ENCODE peak calls at places on chromosomes 16 and 17, in six cellular contexts. M, A, N, O, K and R are unnamed samples.

GRCh38 chr16:1074379-1074649 is 1.8 kb downstream of the SSTR5 start:
- DNase-seq in N (no peak), A (no peak), K (no peak), O (no peak), M (no peak), R (no peak)

GRCh38 chr17:29393451-29393850 is 3.3 kb downstream of the TAOK1 start:
- DNase-seq in A (peak), M (no peak), O (peak), K (no peak), N (no peak), R (no peak)

GRCh38 chr17:79617304-79617703 is 6.5 kb upstream of the RBFOX3 start:
- DNase-seq in N (no peak), O (no peak), K (no peak), A (no peak), M (no peak), R (no peak)

GRCh38 chr16:5615868-5616642 is 518.5 kb upstream of the EEF2KMT start:
- DNase-seq in O (no peak), M (peak), K (peak), A (no peak), N (peak), R (no peak)

GRCh38 chr17:339193-340061 is 13.2 kb downstream of the RPH3AL start:
- DNase-seq in K (no peak), M (no peak), O (no peak), A (no peak), N (no peak), R (no peak)

GRCh38 chr16:28925386-28926228 is 569 bp upstream of the RABEP2 start:
- DNase-seq in K (no peak), O (peak), N (no peak), M (no peak), A (peak), R (no peak)

GRCh38 chr17:67891481-67892119 is 66.3 kb downstream of the BPTF start:
- DNase-seq in K (no peak), N (peak), O (peak), A (peak), M (no peak), R (peak)

GRCh38 chr16:85412911-85413520 is 200.1 kb upstream of the GSE1 start:
- DNase-seq in N (no peak), M (no peak), O (no peak), A (no peak), K (peak), R (no peak)

GRCh38 chr17:20063665-20064648 is 54.8 kb downstream of the SPECC1 start:
- DNase-seq in K (no peak), A (peak), O (peak), N (no peak), M (no peak), R (peak)

GRCh38 chr17:13843862-13844640 is 225.3 kb upstream of the COX10 start:
- DNase-seq in A (no peak), N (no peak), K (no peak), O (no peak), M (no peak), R (no peak)

GRCh38 chr16:56792960-56793359 is 63.0 kb downstream of the NUP93 start:
- DNase-seq in O (no peak), N (no peak), A (no peak), K (no peak), M (no peak), R (no peak)

GRCh38 chr16:75064403-75065148 is 52.0 kb downstream of the LDHD start:
- DNase-seq in N (no peak), K (no peak), M (no peak), O (peak), A (no peak), R (no peak)

GRCh38 chr17:82767041-82767754 is 15.3 kb downstream of the TBCD start:
- DNase-seq in A (peak), M (no peak), O (peak), N (peak), K (peak), R (peak)

GRCh38 chr17:51709867-51710266 is 448.6 kb downstream of the CA10 start:
- DNase-seq in N (no peak), M (no peak), A (no peak), K (no peak), O (no peak), R (no peak)

GRCh38 chr16:85646976-85647375 is 33.9 kb downstream of the GSE1 start:
- DNase-seq in N (no peak), O (no peak), A (no peak), K (no peak), M (no peak), R (no peak)

GRCh38 chr17:44556114-44556853 is 1.0 kb upstream of the FZD2 start:
- DNase-seq in O (peak), M (peak), K (peak), N (peak), A (peak), R (peak)

GRCh38 chr16:48128769-48129168 is 27.0 kb downstream of the ABCC12 start:
- DNase-seq in A (no peak), N (no peak), M (no peak), K (no peak), O (no peak), R (no peak)

GRCh38 chr16:50684823-50685455 is 3.8 kb upstream of the SNX20 start:
- DNase-seq in K (no peak), N (no peak), A (no peak), O (no peak), M (no peak), R (peak)

GRCh38 chr17:62955841-62956352 is 10.1 kb upstream of the TANC2 start:
- DNase-seq in O (no peak), A (no peak), N (no peak), K (no peak), M (no peak), R (no peak)

GRCh38 chr17:37848690-37849616 is 75.3 kb upstream of the TBC1D3K start:
- DNase-seq in K (no peak), M (no peak), N (peak), O (peak), A (peak), R (peak)

GRCh38 chr17:49764559-49765180 is 739 bp upstream of the FAM117A start:
- DNase-seq in A (peak), N (no peak), K (no peak), M (no peak), O (no peak), R (peak)

GRCh38 chr17:49760909-49761558 is 2.9 kb downstream of the FAM117A start:
- DNase-seq in O (no peak), K (no peak), A (no peak), N (no peak), M (no peak), R (no peak)

GRCh38 chr17:49766918-49767530 is 3.1 kb upstream of the FAM117A start:
- DNase-seq in A (no peak), K (no peak), M (no peak), O (no peak), N (no peak), R (no peak)

GRCh38 chr17:49762148-49762941 is 1.6 kb downstream of the FAM117A start:
- DNase-seq in O (peak), N (no peak), K (no peak), M (no peak), A (no peak), R (peak)

DNA sequence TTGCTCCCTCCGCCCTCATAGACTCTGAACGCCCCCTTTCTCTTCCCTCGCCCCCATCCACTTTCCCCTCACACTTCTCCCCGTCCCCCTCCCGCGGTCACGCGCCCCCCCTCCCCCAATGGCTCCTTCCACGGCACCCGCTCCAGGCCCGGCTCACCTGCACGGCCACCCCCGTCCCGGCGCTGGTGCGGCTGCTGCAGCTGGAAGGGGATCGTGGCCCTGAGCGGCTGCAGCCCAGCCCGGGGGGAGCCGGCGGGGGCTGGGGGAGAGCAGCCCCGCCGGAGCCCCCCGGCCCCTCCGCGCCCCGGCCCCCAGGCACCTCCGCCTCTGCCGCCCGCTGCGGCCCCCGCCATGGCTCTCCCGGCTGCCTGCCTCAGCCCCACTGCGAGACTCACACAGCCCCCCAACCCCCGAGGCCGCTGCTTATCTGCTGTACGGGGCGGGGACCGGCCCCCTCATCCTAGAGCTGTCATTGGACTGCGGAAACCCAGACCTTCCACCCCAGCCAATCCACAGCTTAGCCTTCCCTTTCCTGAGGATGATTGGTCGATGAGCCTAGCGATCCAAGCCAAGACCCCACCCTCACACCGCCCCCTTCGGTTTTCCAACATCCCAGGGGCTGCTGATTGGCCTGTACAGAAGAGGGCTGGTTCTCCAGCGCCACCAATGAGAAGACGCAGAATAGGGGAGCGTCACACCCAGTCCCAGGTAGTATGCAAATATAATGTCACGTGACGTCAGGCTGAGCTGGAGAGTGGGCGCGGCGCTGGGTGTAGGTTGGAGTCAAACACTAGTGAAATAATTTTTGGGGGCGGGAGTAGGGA is at the start of gene FAM117A:
- DNase-seq in N (peak), M (peak), O (peak), A (peak), K (peak), R (peak)
- H3K18ac ChIP-seq in N (peak), M (peak), O (no peak), A (no peak), K (peak), R (peak)

DNA sequence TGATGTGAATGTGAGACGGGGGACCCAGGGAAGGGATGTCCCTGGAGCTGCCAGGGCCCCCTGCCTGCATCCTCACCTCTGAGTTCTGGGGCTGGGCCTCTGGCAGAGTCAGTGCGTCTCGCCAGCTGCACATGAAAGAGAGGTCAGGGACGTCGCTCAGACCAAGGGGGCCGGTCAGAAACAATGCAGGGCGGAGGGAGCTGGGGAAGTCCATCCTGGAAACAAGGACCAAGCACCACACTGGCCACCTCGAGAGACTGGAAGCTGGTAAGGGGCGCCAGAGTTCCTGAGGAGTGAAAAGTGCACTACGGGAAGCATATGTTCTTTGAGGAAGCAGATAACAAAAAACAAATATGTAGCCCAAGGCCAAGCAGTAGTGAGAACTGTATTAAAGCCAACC is 2.1 kb downstream of the TAF1C start:
- DNase-seq in N (no peak), K (no peak), M (no peak), A (no peak), O (no peak), R (no peak)
- H3K4me3 ChIP-seq in N (no peak), K (no peak), M (no peak), A (no peak), O (no peak), R (no peak)

GRCh38 chr17:6162892-6163291 is 92.7 kb downstream of the WSCD1 start:
- DNase-seq in N (no peak), K (no peak), O (no peak), M (no peak), A (no peak), R (no peak)
- H3K18ac ChIP-seq in N (no peak), K (peak), O (no peak), M (peak), A (no peak), R (no peak)

GRCh38 chr16:80231118-80231515 is 309.7 kb upstream of the DYNLRB2 start:
- DNase-seq in M (no peak), A (no peak), N (no peak), K (no peak), O (peak), R (no peak)
- H3K4me3 ChIP-seq in M (no peak), A (no peak), N (no peak), K (no peak), O (no peak), R (no peak)

GRCh38 chr16:4474192-4474961 is at the start of gene NMRAL1:
- DNase-seq in A (peak), M (peak), K (peak), N (peak), O (peak), R (peak)
- H3K18ac ChIP-seq in A (peak), M (peak), K (peak), N (peak), O (peak), R (peak)

GRCh38 chr17:74752822-74753401 is 4.5 kb downstream of the NHERF1 start:
- DNase-seq in K (no peak), A (no peak), O (no peak), N (no peak), M (no peak), R (no peak)
- H3K4me3 ChIP-seq in K (no peak), A (no peak), O (no peak), N (no peak), M (no peak), R (no peak)

GRCh38 chr17:58371300-58371950 is 19.4 kb upstream of the SUPT4H1 start:
- DNase-seq in M (no peak), K (no peak), O (no peak), N (no peak), A (no peak), R (peak)
- H3K18ac ChIP-seq in M (no peak), K (no peak), O (no peak), N (no peak), A (no peak), R (no peak)

GRCh38 chr16:4081035-4081434 is 35.2 kb downstream of the ADCY9 start:
- DNase-seq in K (no peak), A (no peak), N (peak), M (no peak), O (no peak), R (no peak)
- H3K4me3 ChIP-seq in K (no peak), A (no peak), N (no peak), M (no peak), O (no peak), R (no peak)